ENCODE peak calls at places on chromosomes 2 and 18, in nine cellular contexts. One of them, this sample, is unnamed.

GRCh38 chr2:106085441-106085911 is 108.6 kb downstream of the UXS1 start:
- DNase-seq in mammary epithelial cell: peak; percentile 25
- DNase-seq in pancreas: no peak
- DNase-seq in DND-41: no peak
- DNase-seq in breast epithelium: no peak
- DNase-seq in transverse colon: peak; percentile 53
- DNase-seq in RWPE2: no peak
- DNase-seq in IMR-90: peak; percentile 39
- DNase-seq in fibroblast of lung: peak; percentile 21
- DNase-seq in this sample: no peak

GRCh38 chr2:41634686-41635085 is 413.1 kb upstream of the PKDCC start:
- DNase-seq in mammary epithelial cell: no peak
- DNase-seq in pancreas: no peak
- DNase-seq in DND-41: no peak
- DNase-seq in breast epithelium: no peak
- DNase-seq in transverse colon: no peak
- DNase-seq in RWPE2: no peak
- DNase-seq in IMR-90: no peak
- DNase-seq in fibroblast of lung: no peak
- DNase-seq in this sample: no peak

GRCh38 chr2:237144516-237144915 is 58.8 kb downstream of the COPS8 start:
- DNase-seq in mammary epithelial cell: no peak
- DNase-seq in pancreas: no peak
- DNase-seq in DND-41: no peak
- DNase-seq in breast epithelium: no peak
- DNase-seq in transverse colon: no peak
- DNase-seq in RWPE2: no peak
- DNase-seq in IMR-90: no peak
- DNase-seq in fibroblast of lung: no peak
- DNase-seq in this sample: no peak

GRCh38 chr18:13605477-13605876 is 120.9 kb downstream of the FAM210A start:
- DNase-seq in mammary epithelial cell: no peak
- DNase-seq in pancreas: no peak
- DNase-seq in DND-41: no peak
- DNase-seq in breast epithelium: no peak
- DNase-seq in transverse colon: no peak
- DNase-seq in RWPE2: no peak
- DNase-seq in IMR-90: no peak
- DNase-seq in fibroblast of lung: no peak
- DNase-seq in this sample: no peak

GRCh38 chr18:5890606-5891360 is 4.5 kb downstream of the TMEM200C start:
- DNase-seq in mammary epithelial cell: no peak
- DNase-seq in pancreas: peak; percentile 82
- DNase-seq in DND-41: no peak
- DNase-seq in breast epithelium: no peak
- DNase-seq in transverse colon: no peak
- DNase-seq in RWPE2: no peak
- DNase-seq in IMR-90: no peak
- DNase-seq in fibroblast of lung: peak; percentile 51
- DNase-seq in this sample: peak; percentile 56

GRCh38 chr2:130851624-130852382 is 15.1 kb downstream of the ARHGEF4 start:
- DNase-seq in mammary epithelial cell: no peak
- DNase-seq in pancreas: peak; percentile 27
- DNase-seq in DND-41: no peak
- DNase-seq in breast epithelium: no peak
- DNase-seq in transverse colon: no peak
- DNase-seq in RWPE2: no peak
- DNase-seq in IMR-90: no peak
- DNase-seq in fibroblast of lung: no peak
- DNase-seq in this sample: no peak

GRCh38 chr2:189116059-189116458 is 63.5 kb downstream of the COL5A2 start:
- DNase-seq in mammary epithelial cell: no peak
- DNase-seq in pancreas: no peak
- DNase-seq in DND-41: no peak
- DNase-seq in breast epithelium: no peak
- DNase-seq in transverse colon: no peak
- DNase-seq in RWPE2: no peak
- DNase-seq in IMR-90: no peak
- DNase-seq in fibroblast of lung: peak; percentile 38
- DNase-seq in this sample: no peak

GRCh38 chr18:62987035-62987830 is 271.9 kb downstream of the PHLPP1 start:
- DNase-seq in mammary epithelial cell: no peak
- DNase-seq in pancreas: no peak
- DNase-seq in DND-41: no peak
- DNase-seq in breast epithelium: no peak
- DNase-seq in transverse colon: no peak
- DNase-seq in RWPE2: no peak
- DNase-seq in IMR-90: no peak
- DNase-seq in fibroblast of lung: no peak
- DNase-seq in this sample: no peak

GRCh38 chr2:240567137-240567871 is 980 bp upstream of the RNPEPL1 start:
- DNase-seq in mammary epithelial cell: no peak
- DNase-seq in pancreas: peak; percentile 73
- DNase-seq in DND-41: peak; percentile 24
- DNase-seq in breast epithelium: peak; percentile 49
- DNase-seq in transverse colon: peak; percentile 55
- DNase-seq in RWPE2: peak; percentile 55
- DNase-seq in IMR-90: no peak
- DNase-seq in fibroblast of lung: no peak
- DNase-seq in this sample: peak; percentile 14

GRCh38 chr2:46157966-46158310 is 139.3 kb upstream of the EPAS1 start:
- DNase-seq in mammary epithelial cell: no peak
- DNase-seq in pancreas: no peak
- DNase-seq in DND-41: no peak
- DNase-seq in breast epithelium: no peak
- DNase-seq in transverse colon: no peak
- DNase-seq in RWPE2: no peak
- DNase-seq in IMR-90: peak; percentile 75
- DNase-seq in fibroblast of lung: peak; percentile 58
- DNase-seq in this sample: no peak

GRCh38 chr2:178208817-178209216 is 14.5 kb downstream of the OSBPL6 start:
- DNase-seq in mammary epithelial cell: no peak
- DNase-seq in pancreas: no peak
- DNase-seq in DND-41: no peak
- DNase-seq in breast epithelium: no peak
- DNase-seq in transverse colon: no peak
- DNase-seq in RWPE2: no peak
- DNase-seq in IMR-90: peak; percentile 26
- DNase-seq in fibroblast of lung: no peak
- DNase-seq in this sample: no peak

GRCh38 chr2:182018218-182018617 is 32.6 kb downstream of the PPP1R1C start:
- DNase-seq in mammary epithelial cell: peak; percentile 4
- DNase-seq in pancreas: no peak
- DNase-seq in DND-41: no peak
- DNase-seq in breast epithelium: no peak
- DNase-seq in transverse colon: no peak
- DNase-seq in RWPE2: no peak
- DNase-seq in IMR-90: peak; percentile 62
- DNase-seq in fibroblast of lung: peak; percentile 88
- DNase-seq in this sample: no peak

GRCh38 chr2:18749912-18750526 is 160.7 kb upstream of the NT5C1B start:
- DNase-seq in mammary epithelial cell: peak; percentile 35
- DNase-seq in pancreas: no peak
- DNase-seq in DND-41: peak; percentile 39
- DNase-seq in breast epithelium: no peak
- DNase-seq in transverse colon: peak; percentile 49
- DNase-seq in RWPE2: no peak
- DNase-seq in IMR-90: peak; percentile 66
- DNase-seq in fibroblast of lung: peak; percentile 45
- DNase-seq in this sample: peak; percentile 42

GRCh38 chr18:29251681-29252080 is 1074.8 kb upstream of the CDH2 start:
- DNase-seq in mammary epithelial cell: no peak
- DNase-seq in pancreas: no peak
- DNase-seq in DND-41: no peak
- DNase-seq in breast epithelium: no peak
- DNase-seq in transverse colon: no peak
- DNase-seq in RWPE2: no peak
- DNase-seq in IMR-90: no peak
- DNase-seq in fibroblast of lung: peak; percentile 6
- DNase-seq in this sample: no peak

GRCh38 chr18:55906533-55906932 is 318.5 kb upstream of the TCF4 start:
- DNase-seq in mammary epithelial cell: no peak
- DNase-seq in pancreas: no peak
- DNase-seq in DND-41: no peak
- DNase-seq in breast epithelium: no peak
- DNase-seq in transverse colon: no peak
- DNase-seq in RWPE2: no peak
- DNase-seq in IMR-90: no peak
- DNase-seq in fibroblast of lung: no peak
- DNase-seq in this sample: no peak

GRCh38 chr2:97706708-97707345 is 6.5 kb upstream of the ZAP70 start:
- DNase-seq in mammary epithelial cell: no peak
- DNase-seq in pancreas: no peak
- DNase-seq in DND-41: no peak
- DNase-seq in breast epithelium: peak; percentile 19
- DNase-seq in transverse colon: peak; percentile 4
- DNase-seq in RWPE2: no peak
- DNase-seq in IMR-90: no peak
- DNase-seq in fibroblast of lung: no peak
- DNase-seq in this sample: no peak

GRCh38 chr2:180692322-180692721 is 288.1 kb upstream of the UBE2E3 start:
- DNase-seq in mammary epithelial cell: peak; percentile 53
- DNase-seq in pancreas: no peak
- DNase-seq in DND-41: no peak
- DNase-seq in breast epithelium: no peak
- DNase-seq in transverse colon: no peak
- DNase-seq in RWPE2: no peak
- DNase-seq in IMR-90: no peak
- DNase-seq in fibroblast of lung: no peak
- DNase-seq in this sample: no peak

GRCh38 chr2:156405586-156405985 is 30.6 kb upstream of the GPD2 start:
- DNase-seq in mammary epithelial cell: peak; percentile 6
- DNase-seq in pancreas: no peak
- DNase-seq in DND-41: no peak
- DNase-seq in breast epithelium: no peak
- DNase-seq in transverse colon: no peak
- DNase-seq in RWPE2: no peak
- DNase-seq in IMR-90: peak; percentile 16
- DNase-seq in fibroblast of lung: no peak
- DNase-seq in this sample: peak; percentile 21

GRCh38 chr2:36423172-36423571 is 67.6 kb downstream of the CRIM1 start:
- DNase-seq in mammary epithelial cell: no peak
- DNase-seq in pancreas: no peak
- DNase-seq in DND-41: no peak
- DNase-seq in breast epithelium: no peak
- DNase-seq in transverse colon: peak; percentile 38
- DNase-seq in RWPE2: no peak
- DNase-seq in IMR-90: no peak
- DNase-seq in fibroblast of lung: no peak
- DNase-seq in this sample: no peak

GRCh38 chr2:8481463-8482009 is 200.3 kb upstream of the ID2 start:
- DNase-seq in mammary epithelial cell: no peak
- DNase-seq in pancreas: no peak
- DNase-seq in DND-41: no peak
- DNase-seq in breast epithelium: peak; percentile 7
- DNase-seq in transverse colon: no peak
- DNase-seq in RWPE2: no peak
- DNase-seq in IMR-90: no peak
- DNase-seq in fibroblast of lung: no peak
- DNase-seq in this sample: no peak

GRCh38 chr2:239271471-239272255 is 129.2 kb downstream of the HDAC4 start:
- DNase-seq in mammary epithelial cell: no peak
- DNase-seq in pancreas: no peak
- DNase-seq in DND-41: no peak
- DNase-seq in breast epithelium: no peak
- DNase-seq in transverse colon: no peak
- DNase-seq in RWPE2: no peak
- DNase-seq in IMR-90: no peak
- DNase-seq in fibroblast of lung: no peak
- DNase-seq in this sample: no peak
- H3K4me1 ChIP-seq in mammary epithelial cell: peaks cover 37% of the 10 kb centered on the region
- H3K4me1 ChIP-seq in pancreas: peaks cover 15% of the 10 kb centered on the region
- H3K4me1 ChIP-seq in DND-41: peaks cover 100% of the 10 kb centered on the region
- H3K4me1 ChIP-seq in breast epithelium: peaks cover 5% of the 10 kb centered on the region
- H3K4me1 ChIP-seq in transverse colon: peaks cover 53% of the 10 kb centered on the region
- H3K4me1 ChIP-seq in RWPE2: peaks cover 40% of the 10 kb centered on the region
- H3K4me1 ChIP-seq in IMR-90: peaks cover 55% of the 10 kb centered on the region
- H3K4me1 ChIP-seq in fibroblast of lung: peaks cover 21% of the 10 kb centered on the region
- H3K4me1 ChIP-seq in this sample: peaks cover 34% of the 10 kb centered on the region

GRCh38 chr2:24021122-24021998 is 11.5 kb downstream of the MFSD2B start:
- DNase-seq in mammary epithelial cell: peak; percentile 79
- DNase-seq in pancreas: peak; percentile 54
- DNase-seq in DND-41: peak; percentile 27
- DNase-seq in breast epithelium: no peak
- DNase-seq in transverse colon: peak; percentile 33
- DNase-seq in RWPE2: peak; percentile 75
- DNase-seq in IMR-90: no peak
- DNase-seq in fibroblast of lung: no peak
- DNase-seq in this sample: no peak
- TF ChIP-seq CTCF in mammary epithelial cell: peak; percentile 49
- TF ChIP-seq CTCF in pancreas: no peak
- TF ChIP-seq CTCF in DND-41: peak; percentile 59
- TF ChIP-seq CTCF in breast epithelium: no peak
- TF ChIP-seq CTCF in transverse colon: no peak
- TF ChIP-seq CTCF in RWPE2: peak; percentile 12
- TF ChIP-seq CTCF in IMR-90: peak; percentile 11
- TF ChIP-seq CTCF in fibroblast of lung: peak; percentile 16
- TF ChIP-seq CTCF in this sample: peak; percentile 25

DNA sequence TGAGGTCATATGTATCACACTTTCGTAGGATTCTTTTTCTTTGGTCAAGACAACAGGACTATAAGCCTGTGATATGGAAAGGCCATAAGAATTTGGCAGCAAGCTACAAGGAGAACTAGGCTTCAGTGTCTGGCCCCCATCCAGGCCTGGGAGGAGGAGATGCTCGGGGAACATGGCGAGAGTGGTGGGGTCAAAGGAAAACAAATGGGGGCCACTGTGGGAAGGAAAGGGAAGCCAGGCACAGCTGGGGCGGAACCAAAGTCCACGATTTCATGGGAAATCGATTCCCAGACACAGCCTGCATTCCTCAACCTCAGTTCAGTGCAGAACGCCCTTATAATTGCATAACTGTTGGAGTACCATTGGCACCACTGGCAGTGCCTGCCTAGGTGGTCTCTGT is 58.2 kb downstream of the MBP start:
- DNase-seq in mammary epithelial cell: no peak
- DNase-seq in pancreas: no peak
- DNase-seq in DND-41: no peak
- DNase-seq in breast epithelium: no peak
- DNase-seq in transverse colon: no peak
- DNase-seq in RWPE2: no peak
- DNase-seq in IMR-90: no peak
- DNase-seq in fibroblast of lung: no peak
- DNase-seq in this sample: no peak
- H3K4me1 ChIP-seq in mammary epithelial cell: peaks cover 22% of the 10 kb centered on the region
- H3K4me1 ChIP-seq in pancreas: peaks cover 17% of the 10 kb centered on the region
- H3K4me1 ChIP-seq in DND-41: peaks cover 44% of the 10 kb centered on the region
- H3K4me1 ChIP-seq in breast epithelium: no peaks in the 10 kb centered on the region
- H3K4me1 ChIP-seq in transverse colon: no peaks in the 10 kb centered on the region
- H3K4me1 ChIP-seq in RWPE2: peaks cover 35% of the 10 kb centered on the region
- H3K4me1 ChIP-seq in IMR-90: peaks cover 32% of the 10 kb centered on the region
- H3K4me1 ChIP-seq in fibroblast of lung: peaks cover 24% of the 10 kb centered on the region
- H3K4me1 ChIP-seq in this sample: peaks cover 2% of the 10 kb centered on the region

DNA sequence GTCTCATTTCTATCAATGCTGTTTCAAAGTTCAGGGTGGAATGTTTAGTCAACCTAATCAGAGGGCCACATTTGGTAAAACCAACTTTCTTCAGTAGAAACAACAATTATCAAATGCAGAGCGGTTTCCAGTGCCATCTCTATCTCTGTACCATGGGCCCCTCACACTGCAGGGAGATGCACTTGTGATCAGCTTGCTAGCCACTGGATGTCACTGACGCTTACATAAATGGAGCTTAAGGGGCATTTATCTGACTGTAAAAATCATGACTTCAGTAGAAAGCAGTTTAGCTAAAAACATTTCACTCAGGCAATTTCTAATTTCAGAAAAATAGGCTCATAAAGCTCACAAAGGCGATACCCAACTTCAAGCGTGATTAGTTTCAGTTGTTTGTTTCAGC is 678.0 kb downstream of the ZEB2 start:
- DNase-seq in mammary epithelial cell: no peak
- DNase-seq in pancreas: no peak
- DNase-seq in DND-41: no peak
- DNase-seq in breast epithelium: no peak
- DNase-seq in transverse colon: no peak
- DNase-seq in RWPE2: no peak
- DNase-seq in IMR-90: peak; percentile 29
- DNase-seq in fibroblast of lung: peak; percentile 14
- DNase-seq in this sample: no peak
- TF ChIP-seq CTCF in mammary epithelial cell: no peak
- TF ChIP-seq CTCF in pancreas: no peak
- TF ChIP-seq CTCF in DND-41: no peak
- TF ChIP-seq CTCF in breast epithelium: no peak
- TF ChIP-seq CTCF in transverse colon: no peak
- TF ChIP-seq CTCF in RWPE2: peak; percentile 2
- TF ChIP-seq CTCF in IMR-90: peak; percentile 20
- TF ChIP-seq CTCF in fibroblast of lung: no peak
- TF ChIP-seq CTCF in this sample: no peak

This sample was measured in adrenal gland.